ENCODE peak calls at places on chromosomes 6 and 20, in four cellular contexts. Y is mesenchymal stem cell, G is NCI-H1092 treated with DMSO at 0.1 percent for 48 hours, A is NCI-H1417. B is an unnamed sample.

GRCh38 chr6:37432916-37433656 is at the start of gene CMTR1:
- DNase-seq in G (peak), A (peak), Y (peak), B (peak)

GRCh38 chr6:16585805-16586204 is 175.5 kb downstream of the ATXN1 start:
- DNase-seq in A (no peak), G (no peak), Y (no peak), B (peak)

GRCh38 chr6:79031821-79032590 is 46.0 kb downstream of the PHIP start:
- DNase-seq in G (no peak), Y (peak), A (no peak), B (peak)

GRCh38 chr6:98054453-98054852 is 771.4 kb upstream of the MMS22L start:
- DNase-seq in A (peak), G (no peak), Y (no peak), B (no peak)

GRCh38 chr6:77173472-77174074 is 289.7 kb downstream of the HTR1B start:
- DNase-seq in G (no peak), Y (no peak), A (no peak), B (peak)

GRCh38 chr20:3911956-3912355 is 22.8 kb downstream of the PANK2 start:
- DNase-seq in Y (no peak), G (no peak), A (peak), B (no peak)

GRCh38 chr6:126204598-126204997 is 135.3 kb upstream of the CENPW start:
- DNase-seq in G (no peak), A (no peak), Y (no peak), B (no peak)

GRCh38 chr20:19021406-19022117 is 190.9 kb upstream of the SLC24A3 start:
- DNase-seq in A (no peak), Y (no peak), G (no peak), B (no peak)

GRCh38 chr6:56491606-56492328 is 150.9 kb downstream of the DST start:
- DNase-seq in G (no peak), Y (no peak), A (peak), B (no peak)

GRCh38 chr6:5996701-5997419 is 9.9 kb downstream of the NRN1 start:
- DNase-seq in Y (no peak), G (peak), A (peak), B (no peak)

GRCh38 chr6:122825180-122825579 is 36.1 kb downstream of the SMPDL3A start:
- DNase-seq in G (no peak), A (peak), Y (no peak), B (no peak)

GRCh38 chr6:89372506-89372901 is 20.0 kb upstream of the UBE2J1 start:
- DNase-seq in A (peak), Y (peak), G (no peak), B (no peak)

GRCh38 chr6:1577146-1577680 is 32.5 kb upstream of the FOXC1 start:
- DNase-seq in A (no peak), G (no peak), Y (no peak), B (no peak)

GRCh38 chr6:69063401-69063800 is 428.3 kb downstream of the ADGRB3 start:
- DNase-seq in Y (no peak), G (no peak), A (no peak), B (no peak)

GRCh38 chr6:138287144-138287955 is 69.1 kb upstream of the PBOV1 start:
- DNase-seq in A (peak), Y (peak), G (peak), B (peak)

GRCh38 chr20:17059465-17059864 is 167.4 kb upstream of the PCSK2 start:
- DNase-seq in A (no peak), Y (peak), G (no peak), B (no peak)

GRCh38 chr6:150152891-150153876 is 10.3 kb downstream of the PPP1R14C start:
- DNase-seq in G (no peak), A (no peak), Y (no peak), B (no peak)

GRCh38 chr6:85660181-85660611 is 17.5 kb upstream of the SYNCRIP start:
- DNase-seq in Y (peak), A (no peak), G (no peak), B (peak)

GRCh38 chr20:62244644-62245108 is 6.4 kb downstream of the OSBPL2 start:
- DNase-seq in Y (no peak), A (peak), G (no peak), B (no peak)

GRCh38 chr6:6057442-6058053 is 50.8 kb upstream of the NRN1 start:
- DNase-seq in Y (peak), A (peak), G (peak), B (peak)

GRCh38 chr6:105509506-105510331 is 106.8 kb upstream of the PREP start:
- DNase-seq in Y (peak), A (no peak), G (no peak), B (peak)

GRCh38 chr6:130513770-130514169 is 148.0 kb downstream of the TMEM200A start:
- DNase-seq in Y (peak), G (no peak), A (peak), B (peak)

GRCh38 chr6:31472259-31472658 is 25.7 kb upstream of the MICB start:
- DNase-seq in Y (no peak), G (no peak), A (no peak), B (no peak)

GRCh38 chr20:7693761-7694160 is 246.5 kb downstream of the HAO1 start:
- DNase-seq in Y (no peak), A (no peak), G (no peak), B (no peak)

GRCh38 chr6:110615723-110616122 is 139.3 kb upstream of the SLC22A16 start:
- DNase-seq in Y (no peak), A (no peak), G (no peak), B (no peak)

GRCh38 chr6:18155273-18155863 is at the start of gene KDM1B:
- DNase-seq in G (peak), Y (peak), A (peak), B (peak)

GRCh38 chr6:35586542-35586941 is 73.8 kb upstream of the TULP1 start:
- DNase-seq in A (no peak), G (no peak), Y (no peak), B (peak)

B was measured in amniotic epithelial cell.